ENCODE peak calls at places on chromosomes 11 and 22, in seven cellular contexts. One of them, this sample, is unnamed.

GRCh38 chr22:24442352-24442744 is 14.9 kb downstream of the ADORA2A start:
- DNase-seq in CD8-positive, alpha-beta memory T cell: no peak
- DNase-seq in AG04450: no peak
- DNase-seq in transverse colon: no peak
- DNase-seq in naive thymus-derived CD4-positive, alpha-beta T cell: no peak
- DNase-seq in small intestine: no peak
- DNase-seq in Panc1: no peak
- DNase-seq in this sample: no peak

GRCh38 chr11:125977333-125977732 is 31.5 kb downstream of the VSIG10L2 start:
- DNase-seq in CD8-positive, alpha-beta memory T cell: no peak
- DNase-seq in AG04450: no peak
- DNase-seq in transverse colon: no peak
- DNase-seq in naive thymus-derived CD4-positive, alpha-beta T cell: no peak
- DNase-seq in small intestine: no peak
- DNase-seq in Panc1: no peak
- DNase-seq in this sample: no peak

GRCh38 chr11:12090061-12090572 is 20.3 kb upstream of the MICAL2 start:
- DNase-seq in CD8-positive, alpha-beta memory T cell: no peak
- DNase-seq in AG04450: no peak
- DNase-seq in transverse colon: no peak
- DNase-seq in naive thymus-derived CD4-positive, alpha-beta T cell: no peak
- DNase-seq in small intestine: peak; percentile 79
- DNase-seq in Panc1: no peak
- DNase-seq in this sample: peak; percentile 58

GRCh38 chr11:96256604-96257003 is 86.4 kb downstream of the MAML2 start:
- DNase-seq in CD8-positive, alpha-beta memory T cell: no peak
- DNase-seq in AG04450: no peak
- DNase-seq in transverse colon: no peak
- DNase-seq in naive thymus-derived CD4-positive, alpha-beta T cell: no peak
- DNase-seq in small intestine: no peak
- DNase-seq in Panc1: no peak
- DNase-seq in this sample: no peak

GRCh38 chr22:27327981-27328721 is 473.4 kb downstream of the MN1 start:
- DNase-seq in CD8-positive, alpha-beta memory T cell: no peak
- DNase-seq in AG04450: no peak
- DNase-seq in transverse colon: no peak
- DNase-seq in naive thymus-derived CD4-positive, alpha-beta T cell: no peak
- DNase-seq in small intestine: peak; percentile 5
- DNase-seq in Panc1: no peak
- DNase-seq in this sample: no peak

GRCh38 chr11:131888230-131888826 is 517.9 kb downstream of the NTM start:
- DNase-seq in CD8-positive, alpha-beta memory T cell: no peak
- DNase-seq in AG04450: peak; percentile 73
- DNase-seq in transverse colon: no peak
- DNase-seq in naive thymus-derived CD4-positive, alpha-beta T cell: no peak
- DNase-seq in small intestine: no peak
- DNase-seq in Panc1: no peak
- DNase-seq in this sample: no peak

GRCh38 chr11:2997406-2997805 is 5.3 kb upstream of the NAP1L4 start:
- DNase-seq in CD8-positive, alpha-beta memory T cell: no peak
- DNase-seq in AG04450: no peak
- DNase-seq in transverse colon: no peak
- DNase-seq in naive thymus-derived CD4-positive, alpha-beta T cell: no peak
- DNase-seq in small intestine: no peak
- DNase-seq in Panc1: no peak
- DNase-seq in this sample: no peak

GRCh38 chr11:25776238-25776637 is 555.7 kb upstream of the ANO3 start:
- DNase-seq in CD8-positive, alpha-beta memory T cell: no peak
- DNase-seq in AG04450: no peak
- DNase-seq in transverse colon: no peak
- DNase-seq in naive thymus-derived CD4-positive, alpha-beta T cell: no peak
- DNase-seq in small intestine: no peak
- DNase-seq in Panc1: no peak
- DNase-seq in this sample: no peak

GRCh38 chr22:33652596-33652995 is 267.7 kb downstream of the LARGE1 start:
- DNase-seq in CD8-positive, alpha-beta memory T cell: no peak
- DNase-seq in AG04450: no peak
- DNase-seq in transverse colon: no peak
- DNase-seq in naive thymus-derived CD4-positive, alpha-beta T cell: no peak
- DNase-seq in small intestine: peak; percentile 60
- DNase-seq in Panc1: no peak
- DNase-seq in this sample: no peak

GRCh38 chr11:76603202-76603601 is 67.3 kb downstream of the LRRC32 start:
- DNase-seq in CD8-positive, alpha-beta memory T cell: no peak
- DNase-seq in AG04450: no peak
- DNase-seq in transverse colon: no peak
- DNase-seq in naive thymus-derived CD4-positive, alpha-beta T cell: no peak
- DNase-seq in small intestine: no peak
- DNase-seq in Panc1: no peak
- DNase-seq in this sample: no peak

GRCh38 chr11:69318093-69318420 is 24.1 kb downstream of the MYEOV start:
- DNase-seq in CD8-positive, alpha-beta memory T cell: no peak
- DNase-seq in AG04450: no peak
- DNase-seq in transverse colon: no peak
- DNase-seq in naive thymus-derived CD4-positive, alpha-beta T cell: no peak
- DNase-seq in small intestine: no peak
- DNase-seq in Panc1: no peak
- DNase-seq in this sample: no peak

GRCh38 chr11:69321877-69322350 is 28.0 kb downstream of the MYEOV start:
- DNase-seq in CD8-positive, alpha-beta memory T cell: no peak
- DNase-seq in AG04450: peak; percentile 59
- DNase-seq in transverse colon: no peak
- DNase-seq in naive thymus-derived CD4-positive, alpha-beta T cell: no peak
- DNase-seq in small intestine: no peak
- DNase-seq in Panc1: no peak
- DNase-seq in this sample: no peak

GRCh38 chr11:69319255-69320106 is 25.5 kb downstream of the MYEOV start:
- DNase-seq in CD8-positive, alpha-beta memory T cell: no peak
- DNase-seq in AG04450: no peak
- DNase-seq in transverse colon: no peak
- DNase-seq in naive thymus-derived CD4-positive, alpha-beta T cell: no peak
- DNase-seq in small intestine: no peak
- DNase-seq in Panc1: no peak
- DNase-seq in this sample: no peak

GRCh38 chr11:69320326-69320725 is 26.4 kb downstream of the MYEOV start:
- DNase-seq in CD8-positive, alpha-beta memory T cell: no peak
- DNase-seq in AG04450: no peak
- DNase-seq in transverse colon: no peak
- DNase-seq in naive thymus-derived CD4-positive, alpha-beta T cell: no peak
- DNase-seq in small intestine: no peak
- DNase-seq in Panc1: no peak
- DNase-seq in this sample: no peak

DNA sequence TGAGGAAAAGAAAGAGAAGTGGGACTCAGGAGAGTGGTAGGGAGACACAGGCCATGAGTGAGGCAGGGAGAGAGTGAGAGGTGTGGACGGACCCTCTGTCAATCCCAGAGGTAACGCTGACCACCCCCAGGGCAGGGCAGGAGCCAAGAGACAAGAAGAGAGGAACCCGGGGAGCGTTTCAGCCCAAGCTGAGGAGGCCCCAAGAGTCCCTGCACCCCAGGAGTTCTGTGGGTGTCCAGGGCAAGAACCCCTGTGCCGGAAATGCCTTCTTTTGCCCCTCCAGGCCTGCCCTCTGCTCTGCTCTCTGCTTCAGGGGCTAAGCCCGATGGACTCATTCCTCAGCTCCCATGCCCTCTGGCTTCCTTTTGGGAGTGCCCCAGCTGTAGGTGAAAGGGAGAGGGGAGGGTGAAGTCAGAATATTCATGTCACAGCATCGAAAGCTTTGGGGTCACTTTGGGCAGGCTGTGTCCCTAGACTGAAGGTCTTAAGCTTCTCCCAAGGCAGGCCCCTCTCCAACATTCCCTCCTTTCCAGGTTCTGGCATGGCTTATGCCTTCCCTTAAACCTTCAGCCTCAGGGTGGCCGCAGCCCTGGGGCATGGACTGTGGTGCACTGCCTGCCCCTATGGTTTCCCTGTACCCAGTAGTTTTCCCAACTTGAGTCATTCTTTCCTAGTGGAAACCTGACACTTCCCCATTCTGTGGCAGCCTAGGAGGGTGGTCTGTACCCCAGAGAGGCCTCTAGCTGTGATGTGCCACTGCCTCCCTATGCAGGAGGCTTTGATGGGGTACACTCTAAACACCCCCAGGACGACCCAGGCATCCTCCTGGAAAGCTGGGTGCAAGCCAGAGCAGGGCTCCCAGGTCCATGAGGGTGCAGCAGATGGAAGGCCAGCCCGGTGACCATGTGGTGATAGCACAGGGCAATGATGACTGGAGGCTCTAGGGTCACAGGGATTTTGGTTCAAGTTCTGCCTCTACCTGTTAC is 27.1 kb downstream of the MYEOV start:
- DNase-seq in CD8-positive, alpha-beta memory T cell: no peak
- DNase-seq in AG04450: no peak
- DNase-seq in transverse colon: no peak
- DNase-seq in naive thymus-derived CD4-positive, alpha-beta T cell: no peak
- DNase-seq in small intestine: no peak
- DNase-seq in Panc1: no peak
- DNase-seq in this sample: no peak
- H3K4me3 ChIP-seq in CD8-positive, alpha-beta memory T cell: no peak overlapping the region
- H3K4me3 ChIP-seq in AG04450: no peak overlapping the region
- H3K4me3 ChIP-seq in transverse colon: no peak overlapping the region
- H3K4me3 ChIP-seq in naive thymus-derived CD4-positive, alpha-beta T cell: no peak overlapping the region
- H3K4me3 ChIP-seq in small intestine: no peak overlapping the region
- H3K4me3 ChIP-seq in Panc1: no peak overlapping the region
- H3K4me3 ChIP-seq in this sample: no peak overlapping the region

GRCh38 chr11:66287256-66288137 is 1.4 kb downstream of the YIF1A start:
- DNase-seq in CD8-positive, alpha-beta memory T cell: no peak
- DNase-seq in AG04450: no peak
- DNase-seq in transverse colon: no peak
- DNase-seq in naive thymus-derived CD4-positive, alpha-beta T cell: no peak
- DNase-seq in small intestine: no peak
- DNase-seq in Panc1: no peak
- DNase-seq in this sample: no peak
- H3K4me3 ChIP-seq in CD8-positive, alpha-beta memory T cell: peak overlapping the region; percentile 73
- H3K4me3 ChIP-seq in AG04450: peak overlapping the region; percentile 84
- H3K4me3 ChIP-seq in transverse colon: peak overlapping the region; percentile 72
- H3K4me3 ChIP-seq in naive thymus-derived CD4-positive, alpha-beta T cell: peak overlapping the region; percentile 99
- H3K4me3 ChIP-seq in small intestine: peak overlapping the region; percentile 72
- H3K4me3 ChIP-seq in Panc1: peak overlapping the region; percentile 83
- H3K4me3 ChIP-seq in this sample: peak overlapping the region; percentile 91

DNA sequence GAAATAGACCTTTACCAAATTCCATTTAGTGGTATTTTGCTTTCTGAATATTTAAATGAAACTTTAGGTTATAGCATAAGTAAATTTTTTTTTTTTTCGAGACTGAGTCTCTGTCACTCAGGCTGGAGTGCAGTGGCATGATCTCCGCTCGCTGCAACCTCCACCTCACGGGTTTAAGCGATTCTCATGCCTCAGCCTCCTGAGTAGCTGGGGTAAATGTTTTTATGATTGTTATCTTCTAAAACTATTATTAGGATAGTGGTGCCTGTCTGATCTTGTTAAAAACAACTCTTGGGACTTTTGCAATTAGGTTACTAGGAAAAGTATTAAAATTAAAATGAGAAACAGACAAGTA is 20.6 kb downstream of the CRKL start:
- DNase-seq in CD8-positive, alpha-beta memory T cell: no peak
- DNase-seq in AG04450: no peak
- DNase-seq in transverse colon: no peak
- DNase-seq in naive thymus-derived CD4-positive, alpha-beta T cell: no peak
- DNase-seq in small intestine: no peak
- DNase-seq in Panc1: no peak
- DNase-seq in this sample: no peak
- H3K4me3 ChIP-seq in CD8-positive, alpha-beta memory T cell: no peak overlapping the region
- H3K4me3 ChIP-seq in AG04450: no peak overlapping the region
- H3K4me3 ChIP-seq in transverse colon: no peak overlapping the region
- H3K4me3 ChIP-seq in naive thymus-derived CD4-positive, alpha-beta T cell: no peak overlapping the region
- H3K4me3 ChIP-seq in small intestine: no peak overlapping the region
- H3K4me3 ChIP-seq in Panc1: no peak overlapping the region
- H3K4me3 ChIP-seq in this sample: no peak overlapping the region

GRCh38 chr11:58923300-58923788 is 15.9 kb upstream of the GLYATL1 start:
- DNase-seq in CD8-positive, alpha-beta memory T cell: no peak
- DNase-seq in AG04450: no peak
- DNase-seq in transverse colon: peak; percentile 21
- DNase-seq in naive thymus-derived CD4-positive, alpha-beta T cell: peak; percentile 7
- DNase-seq in small intestine: peak; percentile 34
- DNase-seq in Panc1: no peak
- DNase-seq in this sample: peak; percentile 70
- H3K4me3 ChIP-seq in CD8-positive, alpha-beta memory T cell: no peak overlapping the region
- H3K4me3 ChIP-seq in AG04450: peak overlapping the region; percentile 18
- H3K4me3 ChIP-seq in transverse colon: no peak overlapping the region
- H3K4me3 ChIP-seq in naive thymus-derived CD4-positive, alpha-beta T cell: no peak overlapping the region
- H3K4me3 ChIP-seq in small intestine: no peak overlapping the region
- H3K4me3 ChIP-seq in Panc1: no peak overlapping the region
- H3K4me3 ChIP-seq in this sample: peak overlapping the region; percentile 2

DNA sequence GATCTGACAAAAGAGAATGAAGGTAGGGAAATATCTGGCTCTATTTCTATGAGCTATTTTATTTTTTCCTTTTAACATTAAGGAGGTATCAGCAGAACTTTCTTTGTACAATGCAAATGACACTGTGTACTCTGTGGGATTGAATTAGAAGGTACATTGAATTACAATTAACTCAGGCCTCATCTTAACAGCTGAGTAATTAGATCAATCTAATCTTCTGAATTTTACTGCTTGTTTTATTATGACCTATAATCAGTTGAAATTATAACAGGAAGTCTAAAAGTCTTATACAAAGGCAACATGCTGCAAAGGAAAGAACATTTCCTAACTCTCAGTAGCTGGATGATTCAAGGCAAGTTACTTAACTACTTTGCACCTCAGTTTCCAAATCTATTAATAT is 69.8 kb downstream of the RELT start:
- DNase-seq in CD8-positive, alpha-beta memory T cell: no peak
- DNase-seq in AG04450: no peak
- DNase-seq in transverse colon: no peak
- DNase-seq in naive thymus-derived CD4-positive, alpha-beta T cell: no peak
- DNase-seq in small intestine: peak; percentile 66
- DNase-seq in Panc1: no peak
- DNase-seq in this sample: no peak
- H3K4me3 ChIP-seq in CD8-positive, alpha-beta memory T cell: no peak overlapping the region
- H3K4me3 ChIP-seq in AG04450: no peak overlapping the region
- H3K4me3 ChIP-seq in transverse colon: no peak overlapping the region
- H3K4me3 ChIP-seq in naive thymus-derived CD4-positive, alpha-beta T cell: no peak overlapping the region
- H3K4me3 ChIP-seq in small intestine: no peak overlapping the region
- H3K4me3 ChIP-seq in Panc1: no peak overlapping the region
- H3K4me3 ChIP-seq in this sample: no peak overlapping the region

GRCh38 chr11:62688481-62688880 is 849 bp downstream of the LRRN4CL start:
- DNase-seq in CD8-positive, alpha-beta memory T cell: no peak
- DNase-seq in AG04450: no peak
- DNase-seq in transverse colon: no peak
- DNase-seq in naive thymus-derived CD4-positive, alpha-beta T cell: no peak
- DNase-seq in small intestine: no peak
- DNase-seq in Panc1: no peak
- DNase-seq in this sample: no peak
- H3K4me3 ChIP-seq in CD8-positive, alpha-beta memory T cell: no peak overlapping the region
- H3K4me3 ChIP-seq in AG04450: peak overlapping the region; percentile 10
- H3K4me3 ChIP-seq in transverse colon: peak overlapping the region; percentile 33
- H3K4me3 ChIP-seq in naive thymus-derived CD4-positive, alpha-beta T cell: no peak overlapping the region
- H3K4me3 ChIP-seq in small intestine: no peak overlapping the region
- H3K4me3 ChIP-seq in Panc1: no peak overlapping the region
- H3K4me3 ChIP-seq in this sample: no peak overlapping the region